ENCODE peak calls at places on chromosomes 7 and 10, in eight cellular contexts. One of them, this sample, is unnamed.

GRCh38 chr10:7040681-7041080 is 370.2 kb downstream of the SFMBT2 start:
- DNase-seq in head of caudate nucleus: no peak
- DNase-seq in HCT116: no peak
- DNase-seq in NCI-H1105: no peak
- DNase-seq in EH: no peak
- DNase-seq in WERI-Rb-1: no peak
- DNase-seq in C1 segment of cervical spinal cord: no peak
- DNase-seq in GM20000: no peak
- DNase-seq in this sample: no peak

GRCh38 chr10:125824736-125825135 is 1.4 kb downstream of the BCCIP start:
- DNase-seq in head of caudate nucleus: no peak
- DNase-seq in WERI-Rb-1: no peak
- DNase-seq in NCI-H1105: no peak
- DNase-seq in HCT116: no peak
- DNase-seq in C1 segment of cervical spinal cord: no peak
- DNase-seq in EH: peak; percentile 44
- DNase-seq in GM20000: no peak
- DNase-seq in this sample: no peak

GRCh38 chr7:35648367-35648766 is 46.6 kb downstream of the HERPUD2 start:
- DNase-seq in head of caudate nucleus: no peak
- DNase-seq in HCT116: no peak
- DNase-seq in C1 segment of cervical spinal cord: no peak
- DNase-seq in NCI-H1105: no peak
- DNase-seq in GM20000: no peak
- DNase-seq in EH: no peak
- DNase-seq in WERI-Rb-1: no peak
- DNase-seq in this sample: peak; percentile 66

GRCh38 chr7:112290065-112290464 is 83.6 kb downstream of the ZNF277 start:
- DNase-seq in C1 segment of cervical spinal cord: no peak
- DNase-seq in EH: peak; percentile 67
- DNase-seq in GM20000: no peak
- DNase-seq in WERI-Rb-1: no peak
- DNase-seq in NCI-H1105: no peak
- DNase-seq in head of caudate nucleus: no peak
- DNase-seq in HCT116: no peak
- DNase-seq in this sample: peak; percentile 80

GRCh38 chr10:3774018-3774813 is 10.8 kb downstream of the KLF6 start:
- DNase-seq in EH: peak; percentile 48
- DNase-seq in WERI-Rb-1: peak; percentile 28
- DNase-seq in HCT116: no peak
- DNase-seq in C1 segment of cervical spinal cord: no peak
- DNase-seq in NCI-H1105: no peak
- DNase-seq in head of caudate nucleus: no peak
- DNase-seq in GM20000: no peak
- DNase-seq in this sample: peak; percentile 86

GRCh38 chr7:196283-196682 is 3.9 kb downstream of the FAM20C start:
- DNase-seq in EH: no peak
- DNase-seq in head of caudate nucleus: no peak
- DNase-seq in C1 segment of cervical spinal cord: no peak
- DNase-seq in NCI-H1105: no peak
- DNase-seq in WERI-Rb-1: no peak
- DNase-seq in HCT116: no peak
- DNase-seq in GM20000: no peak
- DNase-seq in this sample: no peak

GRCh38 chr10:116094356-116094755 is 178.7 kb downstream of the GFRA1 start:
- DNase-seq in C1 segment of cervical spinal cord: no peak
- DNase-seq in EH: no peak
- DNase-seq in NCI-H1105: no peak
- DNase-seq in HCT116: no peak
- DNase-seq in GM20000: no peak
- DNase-seq in head of caudate nucleus: no peak
- DNase-seq in WERI-Rb-1: no peak
- DNase-seq in this sample: no peak

GRCh38 chr7:5677538-5678294 is 103.7 kb downstream of the RNF216 start:
- DNase-seq in EH: peak; percentile 81
- DNase-seq in head of caudate nucleus: peak; percentile 76
- DNase-seq in GM20000: peak; percentile 42
- DNase-seq in C1 segment of cervical spinal cord: peak; percentile 51
- DNase-seq in NCI-H1105: peak; percentile 1
- DNase-seq in WERI-Rb-1: peak; percentile 62
- DNase-seq in HCT116: peak; percentile 34
- DNase-seq in this sample: peak; percentile 59

GRCh38 chr7:77917500-77918262 is 119.1 kb downstream of the PHTF2 start:
- DNase-seq in NCI-H1105: peak; percentile 32
- DNase-seq in EH: no peak
- DNase-seq in GM20000: no peak
- DNase-seq in HCT116: no peak
- DNase-seq in WERI-Rb-1: no peak
- DNase-seq in C1 segment of cervical spinal cord: no peak
- DNase-seq in head of caudate nucleus: no peak
- DNase-seq in this sample: no peak

GRCh38 chr10:21300546-21300945 is 224.9 kb downstream of the SKIDA1 start:
- DNase-seq in WERI-Rb-1: no peak
- DNase-seq in NCI-H1105: no peak
- DNase-seq in C1 segment of cervical spinal cord: no peak
- DNase-seq in GM20000: no peak
- DNase-seq in EH: no peak
- DNase-seq in HCT116: no peak
- DNase-seq in head of caudate nucleus: no peak
- DNase-seq in this sample: no peak

GRCh38 chr7:134154581-134155130 is 27.5 kb downstream of the LRGUK start:
- DNase-seq in GM20000: no peak
- DNase-seq in HCT116: no peak
- DNase-seq in NCI-H1105: no peak
- DNase-seq in head of caudate nucleus: no peak
- DNase-seq in EH: peak; percentile 9
- DNase-seq in WERI-Rb-1: no peak
- DNase-seq in C1 segment of cervical spinal cord: no peak
- DNase-seq in this sample: peak; percentile 73

GRCh38 chr10:64733980-64734379 is 1212.8 kb downstream of the REEP3 start:
- DNase-seq in GM20000: peak; percentile 6
- DNase-seq in head of caudate nucleus: no peak
- DNase-seq in C1 segment of cervical spinal cord: no peak
- DNase-seq in EH: no peak
- DNase-seq in WERI-Rb-1: peak; percentile 18
- DNase-seq in HCT116: peak; percentile 33
- DNase-seq in NCI-H1105: no peak
- DNase-seq in this sample: peak; percentile 59

GRCh38 chr10:119981826-119982225 is 89.3 kb downstream of the SEC23IP start:
- DNase-seq in C1 segment of cervical spinal cord: no peak
- DNase-seq in NCI-H1105: no peak
- DNase-seq in EH: no peak
- DNase-seq in WERI-Rb-1: no peak
- DNase-seq in head of caudate nucleus: no peak
- DNase-seq in HCT116: no peak
- DNase-seq in GM20000: no peak
- DNase-seq in this sample: peak; percentile 18

GRCh38 chr7:44277851-44278250 is 47.5 kb downstream of the CAMK2B start:
- DNase-seq in HCT116: no peak
- DNase-seq in head of caudate nucleus: peak; percentile 46
- DNase-seq in NCI-H1105: no peak
- DNase-seq in WERI-Rb-1: peak; percentile 5
- DNase-seq in EH: peak; percentile 51
- DNase-seq in GM20000: no peak
- DNase-seq in C1 segment of cervical spinal cord: no peak
- DNase-seq in this sample: peak; percentile 6

This sample was measured in renal cortical epithelial cell.